ENCODE peak calls at places on chromosomes 5 and 9, in four cellular contexts. N is kidney, R is endodermal cell, Q is lower lobe of right lung. U is an unnamed sample.

GRCh38 chr9:114085404-114085803 is 7.3 kb upstream of the AMBP start:
- DNase-seq in N (peak), R (peak), Q (no peak), U (no peak)

GRCh38 chr5:68898961-68899471 is 194.8 kb upstream of the SLC30A5 start:
- DNase-seq in N (no peak), R (peak), Q (no peak), U (no peak)

GRCh38 chr5:154858972-154859950 is 834 bp downstream of the CNOT8 start:
- DNase-seq in N (no peak), R (peak), Q (no peak), U (no peak)

GRCh38 chr9:95507456-95508241 is 9.1 kb downstream of the PTCH1 start:
- DNase-seq in N (peak), R (peak), Q (no peak), U (peak)

GRCh38 chr5:57834829-57835554 is 352.4 kb upstream of the ACTBL2 start:
- DNase-seq in N (no peak), R (peak), Q (no peak), U (no peak)

GRCh38 chr5:6632324-6632930 is 417 bp downstream of the NSUN2 start:
- DNase-seq in N (peak), R (no peak), Q (no peak), U (no peak)

GRCh38 chr5:14433202-14433601 is 148.4 kb upstream of the OTULINL start:
- DNase-seq in N (no peak), R (peak), Q (no peak), U (no peak)

GRCh38 chr5:107519900-107520354 is 150.8 kb downstream of the EFNA5 start:
- DNase-seq in N (no peak), R (no peak), Q (no peak), U (no peak)

GRCh38 chr5:40150896-40151295 is 528.8 kb upstream of the PTGER4 start:
- DNase-seq in N (no peak), R (peak), Q (no peak), U (no peak)

GRCh38 chr5:131538177-131538593 is 96.8 kb downstream of the RAPGEF6 start:
- DNase-seq in N (no peak), R (no peak), Q (no peak), U (no peak)

GRCh38 chr9:100700689-100701318 is 122.9 kb downstream of the CAVIN4 start:
- DNase-seq in N (no peak), R (peak), Q (no peak), U (no peak)

GRCh38 chr5:16733597-16733996 is 116.8 kb upstream of the RETREG1 start:
- DNase-seq in N (no peak), R (peak), Q (no peak), U (no peak)

GRCh38 chr5:98796197-98796972 is 22.9 kb downstream of the RGMB start:
- DNase-seq in N (no peak), R (peak), Q (no peak), U (no peak)

GRCh38 chr5:181181650-181182565 is 23.1 kb downstream of the TRIM7 start:
- DNase-seq in N (no peak), R (peak), Q (peak), U (no peak)

GRCh38 chr5:126694403-126694802 is 82.5 kb upstream of the LMNB1 start:
- DNase-seq in N (no peak), R (peak), Q (no peak), U (no peak)

GRCh38 chr5:128216860-128217531 is 133.4 kb downstream of the SLC12A2 start:
- DNase-seq in N (no peak), R (no peak), Q (no peak), U (no peak)

GRCh38 chr9:112142420-112142819 is 32.7 kb downstream of the SUSD1 start:
- DNase-seq in N (no peak), R (no peak), Q (no peak), U (no peak)

GRCh38 chr9:69018688-69019087 is 4.8 kb upstream of the PRKACG start:
- DNase-seq in N (no peak), R (no peak), Q (no peak), U (no peak)

GRCh38 chr5:180775624-180776023 is 27.0 kb downstream of the MGAT1 start:
- DNase-seq in N (no peak), R (no peak), Q (no peak), U (no peak)

GRCh38 chr9:3447143-3447542 is 78.7 kb downstream of the RFX3 start:
- DNase-seq in N (no peak), R (no peak), Q (no peak), U (no peak)

GRCh38 chr9:3446313-3446712 is 79.5 kb downstream of the RFX3 start:
- DNase-seq in N (no peak), R (no peak), Q (no peak), U (no peak)

GRCh38 chr9:3447813-3448212 is 78.0 kb downstream of the RFX3 start:
- DNase-seq in N (no peak), R (no peak), Q (no peak), U (no peak)

GRCh38 chr9:3441197-3441816 is 84.5 kb downstream of the RFX3 start:
- DNase-seq in N (no peak), R (peak), Q (no peak), U (peak)

DNA sequence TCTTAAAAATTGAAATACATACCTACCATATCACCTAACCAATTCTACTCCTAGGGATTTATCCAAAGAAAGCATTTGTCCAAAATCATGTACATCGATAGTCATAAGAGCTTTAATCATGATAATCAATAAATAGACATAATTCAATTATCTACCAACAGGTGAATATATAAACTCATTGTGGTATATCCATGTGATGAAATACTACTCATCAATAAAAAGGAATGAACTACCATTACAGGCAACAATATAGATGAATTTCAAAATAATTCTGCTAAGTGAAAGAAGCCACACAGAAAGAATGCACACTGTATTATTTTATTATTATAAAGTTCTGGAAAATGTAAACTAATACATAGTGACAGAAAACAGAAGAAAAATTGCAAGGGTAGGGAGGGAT is 81.8 kb downstream of the RFX3 start:
- DNase-seq in N (no peak), R (no peak), Q (no peak), U (no peak)
- TF ChIP-seq CTCF in N (no peak), R (no peak), Q (no peak), U (no peak)

DNA sequence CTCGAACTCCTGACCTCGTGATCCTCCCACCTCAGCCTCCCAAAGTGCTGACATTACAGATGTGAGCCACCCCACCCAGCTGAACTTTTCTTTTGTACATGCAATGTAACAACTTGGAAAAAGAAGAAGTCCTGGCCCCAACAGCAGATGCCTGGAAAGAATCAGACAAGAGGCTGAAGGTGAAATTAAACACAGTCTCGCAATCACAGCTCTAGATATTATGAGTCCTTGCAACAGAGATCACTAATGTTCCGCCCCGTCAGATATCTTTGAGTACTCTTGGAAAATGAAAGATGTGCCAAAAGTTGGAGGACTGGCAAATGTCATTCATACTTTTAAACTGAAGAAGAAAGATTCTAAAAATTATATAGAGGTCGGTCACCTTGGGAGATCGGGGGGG is 254.3 kb downstream of the GLIS3 start:
- DNase-seq in N (no peak), R (no peak), Q (no peak), U (no peak)
- TF ChIP-seq CTCF in N (no peak), R (no peak), Q (no peak), U (no peak)

GRCh38 chr5:132826424-132827082 is 3.9 kb downstream of the SHROOM1 start:
- DNase-seq in N (peak), R (no peak), Q (no peak), U (no peak)

GRCh38 chr5:132825165-132825823 is 5.2 kb downstream of the SHROOM1 start:
- DNase-seq in N (no peak), R (peak), Q (no peak), U (no peak)

GRCh38 chr5:132824426-132824825 is 6.0 kb downstream of the SHROOM1 start:
- DNase-seq in N (no peak), R (no peak), Q (no peak), U (no peak)

GRCh38 chr5:132827943-132828673 is 2.3 kb downstream of the SHROOM1 start:
- DNase-seq in N (peak), R (no peak), Q (no peak), U (no peak)

GRCh38 chr5:132825824-132826391 is 4.5 kb downstream of the SHROOM1 start:
- DNase-seq in N (peak), R (peak), Q (peak), U (no peak)
- TF ChIP-seq CTCF in N (no peak), R (no peak), Q (no peak), U (no peak)

DNA sequence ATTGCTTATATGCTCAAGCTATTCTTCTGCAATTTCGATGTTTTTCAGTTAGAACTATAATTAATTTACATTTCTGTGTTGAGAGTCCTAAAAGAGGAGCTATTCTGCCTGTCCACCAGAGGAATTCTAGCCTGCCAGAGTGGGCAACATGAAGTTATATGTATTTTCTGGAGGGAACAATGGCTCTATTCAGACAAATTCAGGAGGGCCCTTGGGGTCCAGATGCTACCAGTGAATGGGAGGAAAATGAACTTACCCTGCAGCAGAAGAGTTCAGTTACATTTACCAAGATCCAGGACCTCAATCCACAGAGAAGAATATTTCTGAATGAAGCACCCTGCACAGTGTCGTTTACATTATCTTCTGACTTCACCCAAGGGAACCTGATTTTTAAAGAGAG is 80.7 kb downstream of the ITGA1 start:
- DNase-seq in N (no peak), R (no peak), Q (no peak), U (no peak)
- TF ChIP-seq CTCF in N (no peak), R (no peak), Q (no peak), U (no peak)

GRCh38 chr9:121107881-121108280 is 33.1 kb downstream of the CNTRL start:
- DNase-seq in N (no peak), R (no peak), Q (no peak), U (no peak)

GRCh38 chr9:121105531-121105930 is 30.8 kb downstream of the CNTRL start:
- DNase-seq in N (no peak), R (no peak), Q (no peak), U (no peak)

GRCh38 chr9:121107041-121107440 is 32.3 kb downstream of the CNTRL start:
- DNase-seq in N (no peak), R (no peak), Q (no peak), U (no peak)
- TF ChIP-seq CTCF in N (no peak), R (peak), Q (no peak), U (no peak)